ENCODE peak calls at places on chromosomes 7 and 10, in six cellular contexts. Z is Panc1, R is Peyer's patch, D is OCI-LY7, B is left lung, L is right lobe of liver. S is an unnamed sample.
A peak's percentile ranks its signal among the peaks of the same experiment; 100 is the strongest.

GRCh38 chr7:132115758-132116157 is 460.5 kb downstream of the PLXNA4 start:
- DNase-seq in L (no peak), D (no peak), B (no peak), Z (no peak), R (no peak), S (no peak)

GRCh38 chr10:126101744-126102143 is 205.4 kb downstream of the FANK1 start:
- DNase-seq in Z (no peak), D (peak; percentile 14), B (no peak), L (no peak), R (no peak), S (no peak)

GRCh38 chr7:135710417-135711138 is 17.4 kb downstream of the SLC13A4 start:
- DNase-seq in R (no peak), B (no peak), D (peak; percentile 27), Z (no peak), L (no peak), S (peak; percentile 16)

GRCh38 chr7:135697276-135698049 is 30.5 kb downstream of the SLC13A4 start:
- DNase-seq in R (no peak), D (no peak), B (no peak), Z (no peak), L (no peak), S (no peak)

GRCh38 chr10:117132751-117133231 is 5.3 kb downstream of the VAX1 start:
- DNase-seq in L (no peak), Z (no peak), B (no peak), R (no peak), D (no peak), S (peak; percentile 67)

GRCh38 chr10:62390497-62391176 is 16.5 kb downstream of the ZNF365 start:
- DNase-seq in D (no peak), Z (no peak), L (no peak), R (no peak), B (no peak), S (no peak)

GRCh38 chr10:127375423-127375822 is 173.7 kb upstream of the NPS start:
- DNase-seq in B (no peak), Z (no peak), L (no peak), R (no peak), D (no peak), S (no peak)

GRCh38 chr10:93062499-93063216 is 2.1 kb downstream of the CYP26C1 start:
- DNase-seq in B (no peak), R (peak; percentile 65), D (no peak), Z (no peak), L (peak; percentile 54), S (peak; percentile 46)

GRCh38 chr7:5452937-5453540 is 29.4 kb upstream of the TNRC18 start:
- DNase-seq in R (no peak), Z (no peak), L (no peak), B (no peak), D (no peak), S (peak; percentile 71)

GRCh38 chr7:129805086-129805719 is 147.6 kb downstream of the UBE2H start:
- DNase-seq in D (no peak), R (no peak), L (no peak), Z (no peak), B (no peak), S (no peak)

GRCh38 chr10:132463333-132464255 is 66.6 kb downstream of the PWWP2B start:
- DNase-seq in B (no peak), L (peak; percentile 22), Z (no peak), D (no peak), R (peak; percentile 48), S (no peak)

GRCh38 chr7:32586291-32587221 is 91.3 kb downstream of the AVL9 start:
- DNase-seq in B (no peak), R (no peak), Z (no peak), L (peak; percentile 27), D (no peak), S (peak; percentile 92)

GRCh38 chr7:2708547-2709310 is 20.7 kb downstream of the AMZ1 start:
- DNase-seq in D (no peak), L (no peak), Z (no peak), R (no peak), B (no peak), S (no peak)

GRCh38 chr10:28532223-28532508 is 752 bp upstream of the WAC start:
- DNase-seq in R (no peak), Z (no peak), L (no peak), B (no peak), D (no peak), S (peak; percentile 67)

GRCh38 chr10:126247454-126247975 is 140.8 kb downstream of the ADAM12 start:
- DNase-seq in Z (peak; percentile 84), R (no peak), L (no peak), B (peak; percentile 78), D (no peak), S (peak; percentile 23)

GRCh38 chr7:149773446-149774236 is at the start of gene ZNF467:
- DNase-seq in D (no peak), R (peak; percentile 65), B (peak; percentile 88), L (peak; percentile 83), Z (no peak), S (peak; percentile 54)

GRCh38 chr7:107982918-107983389 is 20.0 kb downstream of the LAMB1 start:
- DNase-seq in D (no peak), R (no peak), B (no peak), L (no peak), Z (no peak), S (no peak)

GRCh38 chr10:133004991-133005390 is 62.6 kb upstream of the CFAP46 start:
- DNase-seq in D (no peak), R (no peak), Z (no peak), B (no peak), L (no peak), S (no peak)

GRCh38 chr7:80330434-80330833 is 181.4 kb downstream of the GNAT3 start:
- DNase-seq in D (no peak), L (no peak), R (no peak), Z (no peak), B (no peak), S (no peak)

GRCh38 chr7:30163231-30163894 is 28.6 kb downstream of the MTURN start:
- DNase-seq in B (no peak), L (no peak), Z (no peak), R (no peak), D (peak; percentile 18), S (no peak)

GRCh38 chr7:24912874-24913514 is 67.0 kb downstream of the OSBPL3 start:
- DNase-seq in B (no peak), D (no peak), L (no peak), R (no peak), Z (no peak), S (no peak)

GRCh38 chr10:122830273-122830964 is 15.2 kb downstream of the CUZD1 start:
- DNase-seq in L (no peak), Z (no peak), B (no peak), D (no peak), R (no peak), S (no peak)

GRCh38 chr7:106116162-106116704 is 4.1 kb upstream of the SYPL1 start:
- DNase-seq in D (peak; percentile 66), Z (no peak), L (no peak), B (no peak), R (no peak), S (no peak)

GRCh38 chr7:106112118-106112971 is at the start of gene SYPL1:
- DNase-seq in L (peak; percentile 94), B (peak; percentile 95), D (peak; percentile 96), Z (peak; percentile 60), R (peak; percentile 97), S (peak; percentile 95)

GRCh38 chr7:106117767-106118544 is 5.8 kb upstream of the SYPL1 start:
- DNase-seq in R (no peak), L (no peak), D (no peak), Z (no peak), B (no peak), S (no peak)

GRCh38 chr7:106112972-106113421 is 885 bp upstream of the SYPL1 start:
- DNase-seq in L (no peak), Z (no peak), D (no peak), B (no peak), R (no peak), S (no peak)

DNA sequence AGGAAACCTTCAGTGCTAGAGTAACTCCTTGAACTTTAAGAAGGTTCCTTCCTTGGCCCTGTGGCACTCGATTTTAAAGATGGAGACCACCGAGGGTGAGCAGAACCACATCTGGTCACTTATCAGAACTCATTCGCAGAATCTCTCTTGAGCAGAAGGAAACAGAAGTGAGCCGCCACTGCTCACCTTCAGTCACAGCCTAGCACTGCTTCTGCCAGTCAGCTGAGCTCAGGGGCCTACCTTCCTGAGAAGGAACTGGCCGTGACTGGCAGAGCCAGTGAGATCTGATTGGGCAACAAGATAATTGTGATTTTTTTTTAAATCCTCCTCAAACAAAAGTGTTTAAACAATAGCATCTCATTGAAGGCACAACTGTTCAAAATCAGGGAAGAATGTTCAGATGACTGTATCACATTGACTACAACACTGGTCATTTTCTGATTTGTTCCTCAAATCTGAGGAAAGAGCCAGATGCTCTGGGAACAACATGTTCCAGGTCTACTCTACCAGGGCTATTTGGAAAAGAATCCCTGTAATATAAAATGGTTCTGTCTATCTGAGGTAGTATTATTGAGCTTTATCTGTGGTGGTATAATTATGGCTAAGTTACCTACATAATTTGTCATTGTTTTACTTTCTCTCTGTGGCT is 2.7 kb upstream of the SYPL1 start:
- DNase-seq in D (peak; percentile 75), R (no peak), Z (no peak), L (no peak), B (no peak), S (no peak)
- H3K4me3 ChIP-seq in D (peak overlapping the region; percentile 21), R (no peak overlapping the region), Z (no peak overlapping the region), L (no peak overlapping the region), B (no peak overlapping the region), S (no peak overlapping the region)

GRCh38 chr10:70785190-70785589 is at the start of gene TBATA:
- DNase-seq in L (no peak), D (no peak), R (no peak), B (no peak), Z (no peak), S (no peak)
- H3K27ac ChIP-seq in L (no peak within 1 kb of the TSS), D (no peak within 1 kb of the TSS), R (no peak within 1 kb of the TSS), B (no peak within 1 kb of the TSS), Z (no peak within 1 kb of the TSS), S (no peak within 1 kb of the TSS)

GRCh38 chr7:151248191-151249033 is at the start of gene SMARCD3:
- DNase-seq in R (peak; percentile 65), L (peak; percentile 65), D (peak; percentile 61), Z (no peak), B (no peak), S (peak; percentile 85)

GRCh38 chr7:151249732-151250072 is 1.2 kb upstream of the SMARCD3 start:
- DNase-seq in D (no peak), R (no peak), L (no peak), B (peak; percentile 72), Z (no peak), S (peak; percentile 85)

GRCh38 chr7:151247611-151248176 is 800 bp downstream of the SMARCD3 start:
- DNase-seq in Z (no peak), R (peak; percentile 51), L (no peak), B (no peak), D (no peak), S (no peak)

GRCh38 chr7:151250181-151251095 is 1.9 kb upstream of the SMARCD3 start:
- DNase-seq in D (no peak), B (no peak), R (no peak), Z (no peak), L (no peak), S (no peak)

GRCh38 chr7:151249034-151249731 is 689 bp upstream of the SMARCD3 start:
- DNase-seq in B (no peak), L (peak; percentile 47), Z (no peak), R (peak; percentile 66), D (no peak), S (peak; percentile 78)
- H3K4me3 ChIP-seq in B (peak overlapping the region; percentile 49), L (peak overlapping the region; percentile 38), Z (peak overlapping the region; percentile 75), R (peak overlapping the region; percentile 65), D (no peak overlapping the region), S (peak overlapping the region; percentile 68)

DNA sequence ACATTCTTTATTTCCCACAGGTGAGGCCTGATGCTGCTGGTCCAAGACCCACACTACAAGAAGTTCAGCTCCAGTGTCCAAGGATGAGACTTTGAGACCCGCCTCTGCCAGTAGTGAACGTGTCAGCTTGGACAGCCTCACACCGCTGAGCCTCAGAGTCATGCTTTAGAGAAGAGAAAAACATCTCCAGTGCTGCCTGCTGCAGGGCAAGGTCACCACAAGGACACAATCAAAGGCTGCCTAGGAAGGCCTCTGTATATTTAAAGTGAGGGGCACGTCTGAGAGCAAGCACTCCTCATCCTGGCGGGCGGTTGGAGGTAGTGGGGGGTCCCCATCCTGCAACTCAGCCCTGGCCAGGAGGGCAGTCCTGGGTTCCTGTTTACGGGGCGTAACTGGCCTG is 19.3 kb downstream of the FGFR2 start:
- DNase-seq in D (no peak), R (no peak), B (no peak), Z (no peak), L (no peak), S (no peak)
- H3K27ac ChIP-seq in D (no peak overlapping the region), R (no peak overlapping the region), B (no peak overlapping the region), Z (no peak overlapping the region), L (no peak overlapping the region), S (no peak overlapping the region)